ENCODE peak calls at places on chromosomes 5 and 9, in four cellular contexts. C, F, R and Q are unnamed samples. For H3K36me3, the result is how much of the 10 kb centered on the place peaks cover.

GRCh38 chr9:134374301-134375010 is 48.2 kb downstream of the RXRA start:
- DNase-seq in F (no peak), C (no peak), R (no peak), Q (peak)

GRCh38 chr9:136511670-136512592 is 29.1 kb upstream of the SEC16A start:
- DNase-seq in R (no peak), C (no peak), F (peak), Q (peak)

GRCh38 chr5:141101059-141101458 is 786 bp downstream of the PCDHB3 start:
- DNase-seq in R (no peak), C (no peak), F (no peak), Q (no peak)

GRCh38 chr5:38532165-38532669 is 24.2 kb downstream of the LIFR start:
- DNase-seq in C (no peak), F (no peak), R (no peak), Q (peak)

GRCh38 chr9:129102791-129103594 is 7.6 kb downstream of the CRAT start:
- DNase-seq in R (no peak), C (peak), F (peak), Q (peak)

GRCh38 chr9:110640736-110641135 is 27.9 kb upstream of the MUSK start:
- DNase-seq in R (no peak), C (no peak), F (no peak), Q (peak)

GRCh38 chr9:121262953-121263352 is 5.0 kb upstream of the GSN start:
- DNase-seq in F (no peak), R (no peak), C (no peak), Q (no peak)

GRCh38 chr9:133874061-133874638 is 118.0 kb downstream of the VAV2 start:
- DNase-seq in F (no peak), R (peak), C (no peak), Q (no peak)

GRCh38 chr5:177131352-177131710 is 2.2 kb upstream of the NSD1 start:
- DNase-seq in F (no peak), R (no peak), C (peak), Q (no peak)

GRCh38 chr9:114450833-114451706 is 54.2 kb downstream of the WHRN start:
- DNase-seq in F (no peak), R (no peak), C (no peak), Q (no peak)

GRCh38 chr5:78540335-78541057 is 108.1 kb downstream of the LHFPL2 start:
- DNase-seq in F (no peak), C (no peak), R (no peak), Q (no peak)

GRCh38 chr5:83507431-83507830 is 35.9 kb downstream of the VCAN start:
- DNase-seq in C (no peak), R (no peak), F (no peak), Q (no peak)

GRCh38 chr9:108603141-108603540 is 252.6 kb downstream of the ACTL7B start:
- DNase-seq in R (peak), F (no peak), C (no peak), Q (peak)

GRCh38 chr9:116300360-116300759 is 146.8 kb downstream of the PAPPA start:
- DNase-seq in F (no peak), R (no peak), C (no peak), Q (no peak)

DNA sequence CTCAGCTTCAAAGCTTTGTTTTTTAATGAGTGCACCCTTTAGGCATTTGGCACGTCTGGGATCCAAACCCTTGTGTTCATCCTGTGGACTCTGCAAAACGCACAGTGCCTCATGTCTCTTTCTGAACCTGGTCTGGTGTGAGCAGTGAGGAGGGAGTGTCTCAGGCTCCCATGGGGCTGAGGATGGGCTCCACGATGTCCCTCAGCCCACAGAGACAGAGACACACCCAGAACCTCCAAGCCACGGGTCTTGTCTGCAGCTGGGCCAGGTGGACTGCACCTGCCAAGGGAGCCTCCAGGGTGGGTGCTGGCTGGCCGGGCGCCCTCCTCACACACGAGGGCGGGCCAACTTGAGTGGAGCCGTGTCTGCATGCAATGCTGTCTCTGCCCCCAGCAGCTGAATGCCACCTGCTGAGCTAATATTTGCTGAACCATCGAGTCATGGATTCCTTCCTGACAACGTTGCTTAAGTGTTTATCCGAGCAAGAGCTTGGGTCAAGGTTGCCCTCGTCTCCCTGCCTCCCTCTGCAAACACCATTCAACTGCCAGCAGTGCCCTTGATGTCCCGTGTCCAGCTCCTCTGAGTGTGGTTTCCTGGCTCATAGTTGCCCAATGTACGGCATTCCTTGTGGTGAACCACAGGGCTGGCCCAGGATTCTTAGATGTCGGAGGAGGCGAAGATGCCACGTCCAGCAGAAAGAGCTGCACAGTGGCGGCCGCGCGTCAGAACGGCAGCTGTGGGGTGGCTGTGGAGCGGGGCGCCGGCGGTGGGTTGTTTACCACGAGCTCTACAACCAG is 31.4 kb upstream of the LPCAT1 start:
- DNase-seq in R (no peak), C (peak), F (no peak), Q (no peak)
- H3K36me3 ChIP-seq in R (under half), C (under half), F (under half), Q (under half)

GRCh38 chr5:44809215-44809955 is 638 bp downstream of the MRPS30 start:
- DNase-seq in C (peak), F (peak), R (peak), Q (peak)
- TF ChIP-seq POLR2A in C (no peak), F (peak), R (no peak), Q (peak)

DNA sequence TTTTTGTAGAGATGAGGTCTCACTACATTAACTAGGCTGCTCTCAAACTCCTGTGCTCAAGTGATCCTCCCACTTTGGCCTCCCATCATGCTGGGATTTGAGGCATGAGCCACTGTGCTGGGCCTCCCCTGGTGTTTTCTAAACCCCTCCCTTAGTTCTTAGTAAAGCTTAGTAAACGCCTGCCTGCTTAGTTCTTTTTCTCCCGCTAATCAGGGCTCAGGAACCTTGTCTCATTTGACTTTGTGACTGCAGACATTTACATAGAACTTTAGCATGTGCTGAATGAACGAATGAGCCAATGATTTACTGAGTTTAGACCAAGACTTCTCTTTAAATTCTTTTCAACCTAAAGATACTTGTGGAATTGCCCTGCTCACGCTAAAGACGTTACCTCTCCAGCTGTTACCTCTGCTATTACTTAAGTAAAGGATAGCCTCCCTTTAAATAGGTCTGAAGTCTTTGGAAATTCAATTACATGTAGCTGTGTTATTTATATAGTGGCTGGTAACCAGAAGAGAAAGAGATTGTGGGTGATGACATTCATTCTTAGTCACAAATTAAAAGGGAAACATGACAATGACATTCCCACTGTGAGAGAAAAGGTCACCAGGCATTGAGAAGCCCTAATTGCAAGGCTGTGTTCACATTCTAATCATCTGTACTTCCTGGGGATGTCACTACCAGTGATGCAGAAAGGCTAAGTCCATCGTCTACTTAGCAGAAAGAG is 18.6 kb upstream of the SUSD1 start:
- DNase-seq in C (no peak), R (no peak), F (no peak), Q (no peak)
- H3K36me3 ChIP-seq in C (under half), R (under half), F (under half), Q (under half)

GRCh38 chr5:10735569-10736255 is 25.3 kb downstream of the DAP start:
- DNase-seq in C (no peak), R (no peak), F (peak), Q (no peak)
- TF ChIP-seq POLR2A in C (no peak), R (no peak), F (no peak), Q (no peak)

GRCh38 chr5:170913573-170913972 is 51.8 kb downstream of the RANBP17 start:
- DNase-seq in F (no peak), C (no peak), R (no peak), Q (no peak)
- H3K36me3 ChIP-seq in F (under half), C (under half), R (under half), Q (under half)

GRCh38 chr9:90801507-90802289 is at the start of gene SYK:
- DNase-seq in C (peak), R (peak), F (peak), Q (peak)
- TF ChIP-seq POLR2A in C (peak), R (peak), F (peak), Q (no peak)

GRCh38 chr9:123084256-123084655 is 50.8 kb downstream of the GPR21 start:
- DNase-seq in F (no peak), R (no peak), C (no peak), Q (no peak)
- H3K36me3 ChIP-seq in F (under half), R (under half), C (under half), Q (under half)

DNA sequence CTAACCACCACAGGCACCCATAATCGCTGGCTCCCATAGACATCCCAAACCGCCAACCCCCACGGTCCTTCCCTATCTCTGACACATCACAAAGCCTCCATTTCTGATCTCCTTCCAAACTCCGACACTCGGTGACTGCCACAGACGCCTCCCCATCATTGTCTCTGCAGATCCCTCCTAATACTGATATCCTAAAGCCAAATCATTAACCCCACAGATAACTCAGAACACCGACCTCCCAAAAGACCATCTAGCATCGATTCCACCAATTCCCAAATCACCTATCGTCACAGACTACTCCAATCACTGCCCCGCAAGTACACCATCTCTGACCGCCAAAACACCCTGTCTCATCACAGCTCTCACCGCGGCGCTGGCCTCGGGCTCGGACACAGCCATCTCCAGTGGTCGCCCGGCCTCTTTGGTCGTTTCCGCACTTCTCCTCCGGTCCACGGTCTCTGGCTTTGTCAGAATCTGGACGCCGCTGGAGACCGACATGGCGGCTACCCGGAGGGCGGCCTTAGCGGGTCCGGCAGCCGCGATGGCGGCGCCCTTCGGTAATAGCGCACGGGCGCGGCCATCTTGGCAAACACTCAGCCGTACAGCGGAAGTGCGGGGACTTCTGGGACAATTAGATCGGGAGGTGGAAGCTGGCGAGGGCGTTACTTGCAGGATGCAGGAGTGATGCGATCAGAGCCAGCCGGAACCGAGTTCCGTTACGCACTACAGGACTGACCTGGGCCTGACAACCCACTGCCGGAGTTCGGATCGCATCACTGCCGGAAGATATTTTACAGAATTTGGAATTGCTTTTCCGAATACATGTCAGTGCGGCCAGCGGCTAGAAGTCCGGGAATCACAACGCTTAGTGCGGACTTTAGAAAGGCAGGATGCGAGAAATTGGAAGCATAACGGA is at the start of gene ZFP37:
- DNase-seq in C (peak), F (peak), R (peak), Q (peak)
- TF ChIP-seq POLR2A in C (no peak), F (peak), R (no peak), Q (no peak)